ENCODE peak calls at places on chromosomes 16 and 17, in eight cellular contexts. One of them, this sample, is unnamed.
A peak's percentile ranks its signal among the peaks of the same experiment; 100 is the strongest.

GRCh38 chr16:17275076-17275732 is 195.6 kb downstream of the XYLT1 start:
- DNase-seq in CD8-positive, alpha-beta T cell: no peak
- DNase-seq in aorta: no peak
- DNase-seq in adrenal gland: no peak
- DNase-seq in effector memory CD4-positive, alpha-beta T cell: no peak
- DNase-seq in GM23248: peak; percentile 27
- DNase-seq in left ventricle myocardium inferior: no peak
- DNase-seq in heart left ventricle: no peak
- DNase-seq in this sample: no peak

GRCh38 chr17:15185625-15185991 is 79.5 kb downstream of the PMP22 start:
- DNase-seq in CD8-positive, alpha-beta T cell: no peak
- DNase-seq in aorta: no peak
- DNase-seq in adrenal gland: peak; percentile 59
- DNase-seq in effector memory CD4-positive, alpha-beta T cell: no peak
- DNase-seq in GM23248: peak; percentile 84
- DNase-seq in left ventricle myocardium inferior: no peak
- DNase-seq in heart left ventricle: peak; percentile 60
- DNase-seq in this sample: peak; percentile 13

GRCh38 chr17:50806141-50806643 is 29.2 kb upstream of the WFIKKN2 start:
- DNase-seq in CD8-positive, alpha-beta T cell: no peak
- DNase-seq in aorta: no peak
- DNase-seq in adrenal gland: no peak
- DNase-seq in effector memory CD4-positive, alpha-beta T cell: no peak
- DNase-seq in GM23248: no peak
- DNase-seq in left ventricle myocardium inferior: no peak
- DNase-seq in heart left ventricle: no peak
- DNase-seq in this sample: peak; percentile 51

GRCh38 chr17:68771867-68772515 is 170.8 kb upstream of the FAM20A start:
- DNase-seq in CD8-positive, alpha-beta T cell: no peak
- DNase-seq in aorta: no peak
- DNase-seq in adrenal gland: peak; percentile 44
- DNase-seq in effector memory CD4-positive, alpha-beta T cell: no peak
- DNase-seq in GM23248: peak; percentile 82
- DNase-seq in left ventricle myocardium inferior: no peak
- DNase-seq in heart left ventricle: no peak
- DNase-seq in this sample: no peak

GRCh38 chr17:75428775-75429469 is 23.4 kb upstream of the GRB2 start:
- DNase-seq in CD8-positive, alpha-beta T cell: no peak
- DNase-seq in aorta: no peak
- DNase-seq in adrenal gland: no peak
- DNase-seq in effector memory CD4-positive, alpha-beta T cell: no peak
- DNase-seq in GM23248: peak; percentile 69
- DNase-seq in left ventricle myocardium inferior: no peak
- DNase-seq in heart left ventricle: no peak
- DNase-seq in this sample: no peak

GRCh38 chr16:69830534-69831211 is 68.5 kb downstream of the WWP2 start:
- DNase-seq in CD8-positive, alpha-beta T cell: no peak
- DNase-seq in aorta: no peak
- DNase-seq in adrenal gland: no peak
- DNase-seq in effector memory CD4-positive, alpha-beta T cell: no peak
- DNase-seq in GM23248: no peak
- DNase-seq in left ventricle myocardium inferior: no peak
- DNase-seq in heart left ventricle: no peak
- DNase-seq in this sample: no peak

GRCh38 chr17:42554250-42555121 is 1.8 kb downstream of the HSD17B1 start:
- DNase-seq in CD8-positive, alpha-beta T cell: peak; percentile 77
- DNase-seq in aorta: peak; percentile 96
- DNase-seq in adrenal gland: peak; percentile 88
- DNase-seq in effector memory CD4-positive, alpha-beta T cell: peak; percentile 63
- DNase-seq in GM23248: peak; percentile 83
- DNase-seq in left ventricle myocardium inferior: peak; percentile 92
- DNase-seq in heart left ventricle: peak; percentile 93
- DNase-seq in this sample: peak; percentile 92

GRCh38 chr16:81638286-81638945 is 140.7 kb upstream of the PLCG2 start:
- DNase-seq in CD8-positive, alpha-beta T cell: no peak
- DNase-seq in aorta: no peak
- DNase-seq in adrenal gland: no peak
- DNase-seq in effector memory CD4-positive, alpha-beta T cell: no peak
- DNase-seq in GM23248: no peak
- DNase-seq in left ventricle myocardium inferior: no peak
- DNase-seq in heart left ventricle: no peak
- DNase-seq in this sample: no peak

GRCh38 chr17:41917957-41918391 is 777 bp downstream of the ACLY start:
- DNase-seq in CD8-positive, alpha-beta T cell: peak; percentile 51
- DNase-seq in aorta: peak; percentile 89
- DNase-seq in adrenal gland: peak; percentile 67
- DNase-seq in effector memory CD4-positive, alpha-beta T cell: peak; percentile 30
- DNase-seq in GM23248: peak; percentile 66
- DNase-seq in left ventricle myocardium inferior: peak; percentile 70
- DNase-seq in heart left ventricle: peak; percentile 68
- DNase-seq in this sample: peak; percentile 66

GRCh38 chr17:3873862-3874261 is 19.0 kb downstream of the CAMKK1 start:
- DNase-seq in CD8-positive, alpha-beta T cell: no peak
- DNase-seq in aorta: no peak
- DNase-seq in adrenal gland: no peak
- DNase-seq in effector memory CD4-positive, alpha-beta T cell: no peak
- DNase-seq in GM23248: no peak
- DNase-seq in left ventricle myocardium inferior: no peak
- DNase-seq in heart left ventricle: no peak
- DNase-seq in this sample: no peak

GRCh38 chr16:66402166-66402565 is 24.9 kb upstream of the BEAN1 start:
- DNase-seq in CD8-positive, alpha-beta T cell: no peak
- DNase-seq in aorta: no peak
- DNase-seq in adrenal gland: no peak
- DNase-seq in effector memory CD4-positive, alpha-beta T cell: no peak
- DNase-seq in GM23248: no peak
- DNase-seq in left ventricle myocardium inferior: no peak
- DNase-seq in heart left ventricle: no peak
- DNase-seq in this sample: no peak

GRCh38 chr17:3002538-3003301 is 60.7 kb downstream of the OR1D5 start:
- DNase-seq in CD8-positive, alpha-beta T cell: no peak
- DNase-seq in aorta: no peak
- DNase-seq in adrenal gland: no peak
- DNase-seq in effector memory CD4-positive, alpha-beta T cell: no peak
- DNase-seq in GM23248: no peak
- DNase-seq in left ventricle myocardium inferior: no peak
- DNase-seq in heart left ventricle: no peak
- DNase-seq in this sample: no peak

GRCh38 chr16:27564226-27564625 is 14.3 kb downstream of the KATNIP start:
- DNase-seq in CD8-positive, alpha-beta T cell: no peak
- DNase-seq in aorta: no peak
- DNase-seq in adrenal gland: no peak
- DNase-seq in effector memory CD4-positive, alpha-beta T cell: no peak
- DNase-seq in GM23248: no peak
- DNase-seq in left ventricle myocardium inferior: no peak
- DNase-seq in heart left ventricle: no peak
- DNase-seq in this sample: no peak

GRCh38 chr17:59372138-59372751 is 40.8 kb downstream of the YPEL2 start:
- DNase-seq in CD8-positive, alpha-beta T cell: no peak
- DNase-seq in aorta: no peak
- DNase-seq in adrenal gland: peak; percentile 54
- DNase-seq in effector memory CD4-positive, alpha-beta T cell: no peak
- DNase-seq in GM23248: peak; percentile 81
- DNase-seq in left ventricle myocardium inferior: no peak
- DNase-seq in heart left ventricle: peak; percentile 50
- DNase-seq in this sample: no peak

GRCh38 chr17:81277421-81277820 is 17.7 kb downstream of the SLC38A10 start:
- DNase-seq in CD8-positive, alpha-beta T cell: no peak
- DNase-seq in aorta: no peak
- DNase-seq in adrenal gland: no peak
- DNase-seq in effector memory CD4-positive, alpha-beta T cell: no peak
- DNase-seq in GM23248: no peak
- DNase-seq in left ventricle myocardium inferior: peak; percentile 60
- DNase-seq in heart left ventricle: peak; percentile 62
- DNase-seq in this sample: no peak

GRCh38 chr17:80119271-80119791 is 17.9 kb downstream of the GAA start:
- DNase-seq in CD8-positive, alpha-beta T cell: no peak
- DNase-seq in aorta: no peak
- DNase-seq in adrenal gland: no peak
- DNase-seq in effector memory CD4-positive, alpha-beta T cell: no peak
- DNase-seq in GM23248: no peak
- DNase-seq in left ventricle myocardium inferior: no peak
- DNase-seq in heart left ventricle: no peak
- DNase-seq in this sample: no peak

GRCh38 chr17:58387834-58388233 is 29.5 kb downstream of the RNF43 start:
- DNase-seq in CD8-positive, alpha-beta T cell: no peak
- DNase-seq in aorta: no peak
- DNase-seq in adrenal gland: no peak
- DNase-seq in effector memory CD4-positive, alpha-beta T cell: no peak
- DNase-seq in GM23248: no peak
- DNase-seq in left ventricle myocardium inferior: no peak
- DNase-seq in heart left ventricle: no peak
- DNase-seq in this sample: no peak

GRCh38 chr17:55275894-55276804 is 11.4 kb downstream of the HLF start:
- DNase-seq in CD8-positive, alpha-beta T cell: no peak
- DNase-seq in aorta: no peak
- DNase-seq in adrenal gland: peak; percentile 52
- DNase-seq in effector memory CD4-positive, alpha-beta T cell: no peak
- DNase-seq in GM23248: peak; percentile 58
- DNase-seq in left ventricle myocardium inferior: no peak
- DNase-seq in heart left ventricle: peak; percentile 45
- DNase-seq in this sample: peak; percentile 96

GRCh38 chr17:42061641-42062487 is 11.5 kb upstream of the C17orf113 start:
- DNase-seq in CD8-positive, alpha-beta T cell: no peak
- DNase-seq in aorta: no peak
- DNase-seq in adrenal gland: no peak
- DNase-seq in effector memory CD4-positive, alpha-beta T cell: no peak
- DNase-seq in GM23248: no peak
- DNase-seq in left ventricle myocardium inferior: no peak
- DNase-seq in heart left ventricle: no peak
- DNase-seq in this sample: no peak

GRCh38 chr17:74519951-74520553 is 11.2 kb downstream of the CD300LB start:
- DNase-seq in CD8-positive, alpha-beta T cell: no peak
- DNase-seq in aorta: no peak
- DNase-seq in adrenal gland: no peak
- DNase-seq in effector memory CD4-positive, alpha-beta T cell: no peak
- DNase-seq in GM23248: no peak
- DNase-seq in left ventricle myocardium inferior: no peak
- DNase-seq in heart left ventricle: peak; percentile 50
- DNase-seq in this sample: no peak

GRCh38 chr17:81566461-81567126 is 14.4 kb upstream of the FAAP100 start:
- DNase-seq in CD8-positive, alpha-beta T cell: no peak
- DNase-seq in aorta: peak; percentile 88
- DNase-seq in adrenal gland: peak; percentile 87
- DNase-seq in effector memory CD4-positive, alpha-beta T cell: no peak
- DNase-seq in GM23248: peak; percentile 98
- DNase-seq in left ventricle myocardium inferior: peak; percentile 61
- DNase-seq in heart left ventricle: peak; percentile 62
- DNase-seq in this sample: peak; percentile 94

DNA sequence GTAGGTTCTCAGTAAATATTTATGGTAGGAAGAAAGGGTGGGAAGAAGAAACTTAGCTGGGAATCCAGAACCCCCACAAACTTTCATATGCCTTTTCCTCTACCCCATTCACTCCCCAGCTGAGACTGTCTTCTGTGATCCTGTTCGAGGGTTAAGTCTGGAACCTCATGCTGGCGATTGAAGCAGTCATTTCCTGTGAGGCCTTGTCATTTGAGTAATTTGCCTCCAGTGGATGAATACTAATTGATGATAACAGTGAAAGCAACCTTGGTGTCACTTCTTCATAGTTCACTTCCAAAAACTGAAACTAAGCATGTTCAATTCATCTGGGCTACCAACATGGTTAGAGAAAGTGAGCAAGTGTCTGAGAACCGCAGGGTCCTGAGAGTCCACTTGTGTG is 401.2 kb downstream of the CDH13 start:
- DNase-seq in CD8-positive, alpha-beta T cell: no peak
- DNase-seq in aorta: no peak
- DNase-seq in adrenal gland: no peak
- DNase-seq in effector memory CD4-positive, alpha-beta T cell: no peak
- DNase-seq in GM23248: no peak
- DNase-seq in left ventricle myocardium inferior: no peak
- DNase-seq in heart left ventricle: no peak
- DNase-seq in this sample: no peak
- H3K9me3 ChIP-seq in CD8-positive, alpha-beta T cell: no peaks in the 10 kb centered on the region
- H3K9me3 ChIP-seq in aorta: no peaks in the 10 kb centered on the region
- H3K9me3 ChIP-seq in adrenal gland: no peaks in the 10 kb centered on the region
- H3K9me3 ChIP-seq in effector memory CD4-positive, alpha-beta T cell: no peaks in the 10 kb centered on the region
- H3K9me3 ChIP-seq in GM23248: no peaks in the 10 kb centered on the region
- H3K9me3 ChIP-seq in left ventricle myocardium inferior: no peaks in the 10 kb centered on the region
- H3K9me3 ChIP-seq in heart left ventricle: no peaks in the 10 kb centered on the region
- H3K9me3 ChIP-seq in this sample: no peaks in the 10 kb centered on the region

DNA sequence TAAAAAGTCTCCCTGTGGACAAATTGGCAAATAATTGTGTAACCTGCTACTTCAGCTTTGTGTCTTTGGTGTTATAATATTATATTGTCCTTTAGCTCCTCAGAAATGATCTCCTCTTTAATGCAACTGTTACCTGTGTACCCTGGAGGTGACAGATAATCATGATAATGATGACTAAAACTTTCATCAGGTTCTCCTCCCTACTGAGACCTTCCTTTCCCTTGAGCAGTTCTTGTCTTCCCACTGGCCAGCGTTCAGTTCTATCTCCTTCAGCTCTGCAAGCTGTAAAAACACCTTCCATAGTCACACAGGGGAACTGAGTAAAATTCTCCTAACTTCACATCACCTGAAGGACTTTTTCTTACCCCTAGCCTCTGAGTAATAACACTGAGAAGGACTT is 14.6 kb downstream of the KRT12 start:
- DNase-seq in CD8-positive, alpha-beta T cell: no peak
- DNase-seq in aorta: no peak
- DNase-seq in adrenal gland: no peak
- DNase-seq in effector memory CD4-positive, alpha-beta T cell: no peak
- DNase-seq in GM23248: no peak
- DNase-seq in left ventricle myocardium inferior: no peak
- DNase-seq in heart left ventricle: no peak
- DNase-seq in this sample: no peak
- H3K4me3 ChIP-seq in CD8-positive, alpha-beta T cell: no peak overlapping the region
- H3K4me3 ChIP-seq in aorta: no peak overlapping the region
- H3K4me3 ChIP-seq in adrenal gland: no peak overlapping the region
- H3K4me3 ChIP-seq in effector memory CD4-positive, alpha-beta T cell: no peak overlapping the region
- H3K4me3 ChIP-seq in GM23248: no peak overlapping the region
- H3K4me3 ChIP-seq in left ventricle myocardium inferior: no peak overlapping the region
- H3K4me3 ChIP-seq in heart left ventricle: no peak overlapping the region
- H3K4me3 ChIP-seq in this sample: no peak overlapping the region

DNA sequence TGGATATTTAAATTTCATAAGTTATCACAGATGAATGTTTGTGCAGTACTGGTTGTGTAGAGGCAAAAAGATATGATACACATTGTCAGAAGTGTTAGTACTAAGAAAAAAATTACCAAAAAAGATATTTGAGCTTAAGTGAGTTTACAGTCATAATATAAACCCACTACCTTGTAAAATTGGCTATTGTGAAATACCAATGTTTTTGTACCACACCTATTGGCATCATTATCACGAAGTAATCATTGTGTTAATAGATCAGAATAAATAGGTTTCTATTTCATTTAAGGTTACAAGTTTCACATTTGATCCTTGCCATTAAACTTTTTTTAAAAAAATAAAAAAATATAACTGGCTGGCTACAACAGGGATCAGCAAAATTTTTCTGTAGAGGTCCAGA is 27.0 kb upstream of the KCNJ16 start:
- DNase-seq in CD8-positive, alpha-beta T cell: no peak
- DNase-seq in aorta: no peak
- DNase-seq in adrenal gland: no peak
- DNase-seq in effector memory CD4-positive, alpha-beta T cell: no peak
- DNase-seq in GM23248: no peak
- DNase-seq in left ventricle myocardium inferior: no peak
- DNase-seq in heart left ventricle: no peak
- DNase-seq in this sample: no peak
- H3K9me3 ChIP-seq in CD8-positive, alpha-beta T cell: no peaks in the 10 kb centered on the region
- H3K9me3 ChIP-seq in aorta: no peaks in the 10 kb centered on the region
- H3K9me3 ChIP-seq in adrenal gland: no peaks in the 10 kb centered on the region
- H3K9me3 ChIP-seq in effector memory CD4-positive, alpha-beta T cell: no peaks in the 10 kb centered on the region
- H3K9me3 ChIP-seq in GM23248: no peaks in the 10 kb centered on the region
- H3K9me3 ChIP-seq in left ventricle myocardium inferior: no peaks in the 10 kb centered on the region
- H3K9me3 ChIP-seq in heart left ventricle: no peaks in the 10 kb centered on the region
- H3K9me3 ChIP-seq in this sample: no peaks in the 10 kb centered on the region

GRCh38 chr16:89924298-89924924 is 1.3 kb downstream of the TUBB3 start:
- DNase-seq in CD8-positive, alpha-beta T cell: peak; percentile 47
- DNase-seq in aorta: peak; percentile 79
- DNase-seq in adrenal gland: peak; percentile 54
- DNase-seq in effector memory CD4-positive, alpha-beta T cell: no peak
- DNase-seq in GM23248: peak; percentile 78
- DNase-seq in left ventricle myocardium inferior: no peak
- DNase-seq in heart left ventricle: no peak
- DNase-seq in this sample: peak; percentile 71
- H3K4me3 ChIP-seq in CD8-positive, alpha-beta T cell: no peak overlapping the region
- H3K4me3 ChIP-seq in aorta: no peak overlapping the region
- H3K4me3 ChIP-seq in adrenal gland: no peak overlapping the region
- H3K4me3 ChIP-seq in effector memory CD4-positive, alpha-beta T cell: no peak overlapping the region
- H3K4me3 ChIP-seq in GM23248: peak overlapping the region; percentile 89
- H3K4me3 ChIP-seq in left ventricle myocardium inferior: peak overlapping the region; percentile 77
- H3K4me3 ChIP-seq in heart left ventricle: peak overlapping the region; percentile 72
- H3K4me3 ChIP-seq in this sample: peak overlapping the region; percentile 84